ENCODE peak calls at places on chromosomes 6 and 20, in ten cellular contexts. U is left ventricle myocardium superior; H is Right ventricle myocardium superior; Y is HepG2; I is M059J; W is activated CD4-positive, alpha-beta T cell treated with anti-CD3 and anti-CD28 coated beads, Interleukin-2, amount 50 U/mL, for 1 hour; S is stimulated activated CD8-positive, alpha-beta memory T cell treated with anti-CD3 and anti-CD28 coated beads, Interleukin-15, amount 100 ng/mL, for 1 hour; M is Peyer's patch; P is stromal cell of bone marrow; J is activated naive CD8-positive, alpha-beta T cell treated with anti-CD3 and anti-CD28 coated beads, Interleukin-2, amount 10 ng/mL, durations not matched to agents 7 days and 5 days. E is an unnamed sample.

GRCh38 chr6:3813150-3813780 is 35.9 kb upstream of the FAM50B start:
- DNase-seq in U (peak), H (peak), Y (peak), I (peak), W (no peak), S (no peak), M (no peak), P (no peak), J (no peak), E (no peak)

GRCh38 chr6:136549359-136550044 is 720 bp downstream of the MAP7 start:
- DNase-seq in U (no peak), H (no peak), Y (no peak), I (no peak), W (no peak), S (no peak), M (no peak), P (no peak), J (peak), E (no peak)

GRCh38 chr20:57436223-57436545 is 45.0 kb downstream of the RBM38 start:
- DNase-seq in U (no peak), H (no peak), Y (no peak), I (no peak), W (no peak), S (no peak), M (no peak), P (no peak), J (no peak), E (no peak)

GRCh38 chr20:57428611-57429496 is 37.7 kb downstream of the RBM38 start:
- DNase-seq in U (peak), H (peak), Y (peak), I (peak), W (no peak), S (no peak), M (no peak), P (no peak), J (no peak), E (no peak)

GRCh38 chr6:167034056-167034455 is 34.9 kb downstream of the CEP43 start:
- DNase-seq in U (no peak), H (no peak), Y (no peak), I (no peak), W (no peak), S (no peak), M (no peak), P (no peak), J (no peak), E (no peak)

GRCh38 chr6:70079241-70079640 is 212.9 kb downstream of the COL19A1 start:
- DNase-seq in U (no peak), H (no peak), Y (no peak), I (no peak), W (no peak), S (no peak), M (no peak), P (no peak), J (no peak), E (no peak)

GRCh38 chr20:23366384-23366783 is 4.4 kb downstream of the GZF1 start:
- DNase-seq in U (no peak), H (no peak), Y (no peak), I (peak), W (no peak), S (no peak), M (no peak), P (no peak), J (no peak), E (no peak)

GRCh38 chr6:15522856-15523529 is 139.8 kb downstream of the DTNBP1 start:
- DNase-seq in U (peak), H (no peak), Y (no peak), I (no peak), W (no peak), S (no peak), M (no peak), P (no peak), J (no peak), E (no peak)

GRCh38 chr6:13413466-13413862 is 73.9 kb downstream of the GFOD1 start:
- DNase-seq in U (no peak), H (no peak), Y (peak), I (no peak), W (no peak), S (no peak), M (no peak), P (no peak), J (no peak), E (no peak)

GRCh38 chr20:62505337-62506045 is 29.7 kb upstream of the GATA5 start:
- DNase-seq in U (no peak), H (no peak), Y (no peak), I (no peak), W (no peak), S (no peak), M (no peak), P (no peak), J (no peak), E (no peak)